ENCODE peak calls at places on chromosomes 3 and 15, in ten cellular contexts. T, O, J, R, G, S, Y, H, N and K are unnamed samples.

GRCh38 chr15:40843885-40844542 is at the start of gene SPINT1:
- DNase-seq in T (peak; percentile 89), O (no peak), J (no peak), R (no peak), G (peak; percentile 82), S (peak; percentile 20), Y (peak; percentile 71), H (no peak), N (peak; percentile 18), K (peak; percentile 13)

GRCh38 chr3:1251282-1252060 is 158.6 kb downstream of the CNTN6 start:
- DNase-seq in T (no peak), O (no peak), J (peak; percentile 27), R (no peak), G (no peak), S (no peak), Y (no peak), H (no peak), N (no peak), K (no peak)

GRCh38 chr3:90253131-90253530 is 1145.7 kb downstream of the EPHA3 start:
- DNase-seq in T (no peak), O (no peak), J (no peak), R (no peak), G (no peak), S (no peak), Y (no peak), H (no peak), N (no peak), K (no peak)

GRCh38 chr15:43214169-43214568 is 6.6 kb downstream of the EPB42 start:
- DNase-seq in T (no peak), O (no peak), J (no peak), R (no peak), G (no peak), S (no peak), Y (no peak), H (no peak), N (no peak), K (no peak)

GRCh38 chr3:121431717-121432517 is 113.9 kb downstream of the POLQ start:
- DNase-seq in T (no peak), O (no peak), J (peak; percentile 29), R (peak; percentile 78), G (peak; percentile 19), S (no peak), Y (no peak), H (peak; percentile 42), N (no peak), K (peak; percentile 65)

GRCh38 chr3:129651316-129652202 is 45.1 kb upstream of the PLXND1 start:
- DNase-seq in T (no peak), O (no peak), J (peak; percentile 90), R (no peak), G (no peak), S (no peak), Y (no peak), H (no peak), N (no peak), K (no peak)

GRCh38 chr3:101509811-101510210 is 3.2 kb downstream of the SENP7 start:
- DNase-seq in T (no peak), O (no peak), J (no peak), R (no peak), G (no peak), S (no peak), Y (no peak), H (no peak), N (no peak), K (no peak)

GRCh38 chr15:100150906-100151305 is 190.9 kb downstream of the ADAMTS17 start:
- DNase-seq in T (no peak), O (no peak), J (no peak), R (no peak), G (no peak), S (no peak), Y (no peak), H (no peak), N (no peak), K (no peak)

GRCh38 chr3:71416868-71417267 is 166.7 kb downstream of the FOXP1 start:
- DNase-seq in T (no peak), O (no peak), J (no peak), R (peak; percentile 83), G (no peak), S (no peak), Y (no peak), H (peak; percentile 73), N (no peak), K (peak; percentile 76)

GRCh38 chr15:86073281-86073680 is 6.4 kb upstream of the AGBL1 start:
- DNase-seq in T (no peak), O (no peak), J (no peak), R (no peak), G (no peak), S (no peak), Y (no peak), H (no peak), N (no peak), K (no peak)

GRCh38 chr3:149019581-149019980 is 28.2 kb downstream of the GYG1 start:
- DNase-seq in T (no peak), O (no peak), J (no peak), R (no peak), G (no peak), S (no peak), Y (no peak), H (no peak), N (no peak), K (no peak)

GRCh38 chr15:68691667-68692066 is 112.9 kb downstream of the CORO2B start:
- DNase-seq in T (no peak), O (no peak), J (no peak), R (no peak), G (no peak), S (no peak), Y (no peak), H (no peak), N (no peak), K (no peak)

GRCh38 chr3:173440431-173440990 is 43.0 kb downstream of the NLGN1 start:
- DNase-seq in T (no peak), O (no peak), J (no peak), R (no peak), G (no peak), S (no peak), Y (no peak), H (no peak), N (no peak), K (no peak)

GRCh38 chr3:2568929-2569328 is 470.3 kb downstream of the CNTN4 start:
- DNase-seq in T (no peak), O (no peak), J (no peak), R (no peak), G (no peak), S (no peak), Y (no peak), H (no peak), N (no peak), K (no peak)

DNA sequence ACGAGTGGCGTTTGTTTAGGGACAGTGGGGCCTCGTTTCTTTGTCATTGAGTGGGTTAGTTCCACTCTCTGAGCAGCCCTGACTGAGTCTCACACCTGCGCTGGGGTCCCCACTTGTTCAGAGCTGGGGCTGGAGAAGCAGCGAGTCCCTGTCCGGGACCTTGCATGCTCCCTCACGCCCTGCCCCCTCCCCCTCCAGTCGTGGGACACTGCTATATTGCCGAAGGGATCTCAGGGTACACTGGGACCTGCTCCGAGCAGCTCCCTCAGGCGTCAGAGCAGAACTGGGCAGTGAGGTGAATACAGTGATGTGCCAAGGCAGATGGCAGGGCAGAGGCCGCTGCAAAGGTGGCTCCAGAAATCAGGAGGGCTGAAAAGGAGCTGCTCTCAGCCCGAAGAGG is 59.9 kb upstream of the KLF13 start:
- DNase-seq in T (no peak), O (peak; percentile 53), J (no peak), R (no peak), G (peak; percentile 42), S (no peak), Y (peak; percentile 28), H (no peak), N (peak; percentile 9), K (no peak)
- H3K4me1 ChIP-seq in T (peaks cover 51% of the 10 kb centered on the region), O (peaks cover 13% of the 10 kb centered on the region), J (peaks cover 3% of the 10 kb centered on the region), R (peaks cover 99% of the 10 kb centered on the region), G (peaks cover 39% of the 10 kb centered on the region), S (peaks cover 27% of the 10 kb centered on the region), Y (peaks cover 21% of the 10 kb centered on the region), H (peaks cover 64% of the 10 kb centered on the region), N (peaks cover 5% of the 10 kb centered on the region), K (peaks cover 76% of the 10 kb centered on the region)

GRCh38 chr15:62431391-62431790 is 266.3 kb upstream of the C2CD4B start:
- DNase-seq in T (no peak), O (no peak), J (no peak), R (no peak), G (no peak), S (no peak), Y (no peak), H (no peak), N (no peak), K (no peak)

GRCh38 chr15:62430056-62430455 is 265.0 kb upstream of the C2CD4B start:
- DNase-seq in T (no peak), O (no peak), J (no peak), R (no peak), G (no peak), S (no peak), Y (no peak), H (no peak), N (no peak), K (no peak)

GRCh38 chr15:62431806-62432205 is 266.7 kb upstream of the C2CD4B start:
- DNase-seq in T (no peak), O (no peak), J (no peak), R (no peak), G (no peak), S (no peak), Y (no peak), H (no peak), N (no peak), K (no peak)

GRCh38 chr15:62428851-62429250 is 263.8 kb upstream of the C2CD4B start:
- DNase-seq in T (no peak), O (no peak), J (no peak), R (no peak), G (no peak), S (no peak), Y (no peak), H (no peak), N (no peak), K (no peak)

DNA sequence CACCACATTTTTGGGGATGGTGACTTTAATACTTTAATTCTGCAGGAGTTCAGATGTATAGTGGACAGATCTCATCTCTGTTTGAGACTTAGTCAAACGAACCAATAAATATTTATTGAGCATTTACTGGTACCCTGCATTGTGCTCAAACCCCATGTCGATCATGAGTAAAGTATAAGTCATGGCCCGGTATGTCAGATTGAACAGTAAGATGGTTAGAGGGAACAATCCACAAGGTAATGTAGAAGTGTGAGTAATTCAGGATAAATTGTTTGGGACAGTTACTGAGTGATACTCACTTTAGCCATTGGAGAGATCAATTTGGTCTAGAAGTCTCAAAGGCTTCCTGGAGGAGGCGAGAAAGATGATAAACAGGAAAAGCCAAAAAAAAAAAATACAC is 265.5 kb upstream of the C2CD4B start:
- DNase-seq in T (no peak), O (no peak), J (no peak), R (no peak), G (no peak), S (no peak), Y (no peak), H (no peak), N (no peak), K (no peak)
- H3K4me1 ChIP-seq in T (no peaks in the 10 kb centered on the region), O (peaks cover 59% of the 10 kb centered on the region), J (peaks cover 4% of the 10 kb centered on the region), R (no peaks in the 10 kb centered on the region), G (peaks cover 11% of the 10 kb centered on the region), S (peaks cover 28% of the 10 kb centered on the region), Y (peaks cover 7% of the 10 kb centered on the region), H (no peaks in the 10 kb centered on the region), N (no peaks in the 10 kb centered on the region), K (no peaks in the 10 kb centered on the region)

GRCh38 chr3:124800076-124800475 is 69.8 kb downstream of the UMPS start:
- DNase-seq in T (no peak), O (no peak), J (no peak), R (no peak), G (no peak), S (no peak), Y (no peak), H (no peak), N (no peak), K (no peak)
- H3K4me1 ChIP-seq in T (peaks cover 17% of the 10 kb centered on the region), O (peaks cover 21% of the 10 kb centered on the region), J (peaks cover 26% of the 10 kb centered on the region), R (no peaks in the 10 kb centered on the region), G (peaks cover 10% of the 10 kb centered on the region), S (peaks cover 31% of the 10 kb centered on the region), Y (peaks cover 22% of the 10 kb centered on the region), H (no peaks in the 10 kb centered on the region), N (peaks cover 26% of the 10 kb centered on the region), K (no peaks in the 10 kb centered on the region)

GRCh38 chr3:47337656-47338055 is 43.2 kb upstream of the PTPN23 start:
- DNase-seq in T (no peak), O (no peak), J (no peak), R (no peak), G (no peak), S (no peak), Y (no peak), H (no peak), N (no peak), K (no peak)
- H3K4me1 ChIP-seq in T (no peaks in the 10 kb centered on the region), O (no peaks in the 10 kb centered on the region), J (no peaks in the 10 kb centered on the region), R (no peaks in the 10 kb centered on the region), G (no peaks in the 10 kb centered on the region), S (no peaks in the 10 kb centered on the region), Y (no peaks in the 10 kb centered on the region), H (no peaks in the 10 kb centered on the region), N (no peaks in the 10 kb centered on the region), K (no peaks in the 10 kb centered on the region)